ENCODE peak calls at places on chromosome 21, in seven cellular contexts. F is HFF-Myc, J is T-helper 2 cell, X is right atrium auricular region, I is tibial nerve, M is ovary, A is CMK. W is an unnamed sample.

GRCh38 chr21:25938673-25939395 is 204.1 kb downstream of the GABPA start:
- DNase-seq in F (no peak), J (no peak), X (no peak), I (no peak), M (no peak), A (no peak), W (peak; percentile 81)

GRCh38 chr21:16541366-16541765 is 811.6 kb downstream of the USP25 start:
- DNase-seq in F (no peak), J (no peak), X (no peak), I (no peak), M (no peak), A (no peak), W (no peak)

GRCh38 chr21:45541221-45542039 is 810 bp downstream of the SLC19A1 start:
- DNase-seq in F (peak; percentile 32), J (peak; percentile 64), X (peak; percentile 81), I (peak; percentile 57), M (peak; percentile 68), A (peak; percentile 88), W (peak; percentile 84)

GRCh38 chr21:45262616-45263015 is 25.1 kb downstream of the POFUT2 start:
- DNase-seq in F (no peak), J (no peak), X (peak; percentile 55), I (no peak), M (peak; percentile 20), A (no peak), W (no peak)

GRCh38 chr21:31204801-31205200 is 139.3 kb downstream of the TIAM1 start:
- DNase-seq in F (no peak), J (no peak), X (no peak), I (no peak), M (no peak), A (no peak), W (no peak)

GRCh38 chr21:20463362-20463761 is 534.8 kb upstream of the NCAM2 start:
- DNase-seq in F (no peak), J (no peak), X (no peak), I (no peak), M (no peak), A (no peak), W (no peak)

GRCh38 chr21:46438241-46438640 is 20.4 kb upstream of the DIP2A start:
- DNase-seq in F (no peak), J (no peak), X (no peak), I (no peak), M (no peak), A (no peak), W (no peak)

GRCh38 chr21:24115141-24115540 is 1492.1 kb downstream of the MRPL39 start:
- DNase-seq in F (no peak), J (no peak), X (no peak), I (no peak), M (no peak), A (no peak), W (no peak)

W was measured in vagina.